ENCODE peak calls at places on chromosome 5, in nine cellular contexts. One of them, this sample, is unnamed. For H3K36me3 and H3K27me3, the result is how much of the 10 kb centered on the place peaks cover.

GRCh38 chr5:32138839-32139493 is 35.2 kb downstream of the GOLPH3 start:
- DNase-seq in transverse colon: no peak
- DNase-seq in DND-41: no peak
- DNase-seq in heart left ventricle: no peak
- DNase-seq in sigmoid colon: no peak
- DNase-seq in ovary: no peak
- DNase-seq in hepatocyte: no peak
- DNase-seq in stomach: no peak
- DNase-seq in neural progenitor cell: peak
- DNase-seq in this sample: no peak

GRCh38 chr5:58490397-58491072 is 700 bp upstream of the GAPT start:
- DNase-seq in transverse colon: no peak
- DNase-seq in DND-41: no peak
- DNase-seq in heart left ventricle: no peak
- DNase-seq in sigmoid colon: no peak
- DNase-seq in ovary: no peak
- DNase-seq in hepatocyte: no peak
- DNase-seq in stomach: no peak
- DNase-seq in neural progenitor cell: peak
- DNase-seq in this sample: no peak

GRCh38 chr5:171579162-171579561 is 159.7 kb downstream of the FGF18 start:
- DNase-seq in transverse colon: no peak
- DNase-seq in DND-41: no peak
- DNase-seq in heart left ventricle: peak
- DNase-seq in sigmoid colon: peak
- DNase-seq in ovary: peak
- DNase-seq in hepatocyte: no peak
- DNase-seq in stomach: no peak
- DNase-seq in neural progenitor cell: no peak
- DNase-seq in this sample: no peak

GRCh38 chr5:122170630-122171029 is 41.3 kb downstream of the ZNF474 start:
- DNase-seq in transverse colon: no peak
- DNase-seq in DND-41: no peak
- DNase-seq in heart left ventricle: no peak
- DNase-seq in sigmoid colon: no peak
- DNase-seq in ovary: no peak
- DNase-seq in hepatocyte: no peak
- DNase-seq in stomach: no peak
- DNase-seq in neural progenitor cell: peak
- DNase-seq in this sample: peak

GRCh38 chr5:36641416-36641815 is 35.0 kb downstream of the SLC1A3 start:
- DNase-seq in transverse colon: no peak
- DNase-seq in DND-41: no peak
- DNase-seq in heart left ventricle: no peak
- DNase-seq in sigmoid colon: no peak
- DNase-seq in ovary: no peak
- DNase-seq in hepatocyte: no peak
- DNase-seq in stomach: no peak
- DNase-seq in neural progenitor cell: no peak
- DNase-seq in this sample: no peak

GRCh38 chr5:127296321-127296720 is 5.7 kb downstream of the MEGF10 start:
- DNase-seq in transverse colon: no peak
- DNase-seq in DND-41: no peak
- DNase-seq in heart left ventricle: no peak
- DNase-seq in sigmoid colon: no peak
- DNase-seq in ovary: no peak
- DNase-seq in hepatocyte: no peak
- DNase-seq in stomach: no peak
- DNase-seq in neural progenitor cell: no peak
- DNase-seq in this sample: no peak

GRCh38 chr5:174386306-174386705 is 338.1 kb upstream of the MSX2 start:
- DNase-seq in transverse colon: no peak
- DNase-seq in DND-41: no peak
- DNase-seq in heart left ventricle: no peak
- DNase-seq in sigmoid colon: no peak
- DNase-seq in ovary: no peak
- DNase-seq in hepatocyte: no peak
- DNase-seq in stomach: no peak
- DNase-seq in neural progenitor cell: no peak
- DNase-seq in this sample: no peak

GRCh38 chr5:83099001-83099400 is 21.7 kb downstream of the XRCC4 start:
- DNase-seq in transverse colon: no peak
- DNase-seq in DND-41: no peak
- DNase-seq in heart left ventricle: no peak
- DNase-seq in sigmoid colon: no peak
- DNase-seq in ovary: no peak
- DNase-seq in hepatocyte: no peak
- DNase-seq in stomach: no peak
- DNase-seq in neural progenitor cell: no peak
- DNase-seq in this sample: no peak

GRCh38 chr5:31220968-31221367 is 27.5 kb downstream of the CDH6 start:
- DNase-seq in transverse colon: no peak
- DNase-seq in DND-41: no peak
- DNase-seq in heart left ventricle: no peak
- DNase-seq in sigmoid colon: no peak
- DNase-seq in ovary: no peak
- DNase-seq in hepatocyte: peak
- DNase-seq in stomach: peak
- DNase-seq in neural progenitor cell: no peak
- DNase-seq in this sample: no peak

GRCh38 chr5:66312291-66312690 is 168.2 kb downstream of the SREK1 start:
- DNase-seq in transverse colon: no peak
- DNase-seq in DND-41: no peak
- DNase-seq in heart left ventricle: no peak
- DNase-seq in sigmoid colon: no peak
- DNase-seq in ovary: no peak
- DNase-seq in hepatocyte: no peak
- DNase-seq in stomach: no peak
- DNase-seq in neural progenitor cell: no peak
- DNase-seq in this sample: no peak

DNA sequence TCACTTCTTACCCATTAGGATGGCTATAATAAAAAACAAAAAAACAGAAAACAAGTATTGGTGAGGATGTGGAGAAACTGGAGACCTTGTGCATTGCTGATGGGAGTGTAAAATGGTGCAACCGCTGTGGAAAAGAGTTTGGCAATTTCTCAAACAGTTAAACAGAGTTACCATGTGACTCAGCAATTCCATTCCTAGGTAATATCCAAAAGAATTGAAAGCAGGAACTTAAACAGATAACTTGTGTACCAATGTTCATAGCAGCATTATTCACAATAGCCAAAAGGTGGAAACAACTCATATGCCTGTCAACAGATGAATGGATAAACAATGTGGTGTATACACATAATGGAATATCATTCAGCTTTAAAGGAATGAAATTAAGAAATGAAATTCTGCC is 28.9 kb downstream of the DCP2 start:
- DNase-seq in transverse colon: no peak
- DNase-seq in DND-41: no peak
- DNase-seq in heart left ventricle: no peak
- DNase-seq in sigmoid colon: no peak
- DNase-seq in ovary: no peak
- DNase-seq in hepatocyte: no peak
- DNase-seq in stomach: no peak
- DNase-seq in neural progenitor cell: no peak
- DNase-seq in this sample: no peak
- H3K36me3 ChIP-seq in transverse colon: under half
- H3K36me3 ChIP-seq in DND-41: half or more
- H3K36me3 ChIP-seq in heart left ventricle: half or more
- H3K36me3 ChIP-seq in sigmoid colon: half or more
- H3K36me3 ChIP-seq in ovary: under half
- H3K36me3 ChIP-seq in hepatocyte: under half
- H3K36me3 ChIP-seq in stomach: half or more
- H3K36me3 ChIP-seq in neural progenitor cell: under half
- H3K36me3 ChIP-seq in this sample: under half

DNA sequence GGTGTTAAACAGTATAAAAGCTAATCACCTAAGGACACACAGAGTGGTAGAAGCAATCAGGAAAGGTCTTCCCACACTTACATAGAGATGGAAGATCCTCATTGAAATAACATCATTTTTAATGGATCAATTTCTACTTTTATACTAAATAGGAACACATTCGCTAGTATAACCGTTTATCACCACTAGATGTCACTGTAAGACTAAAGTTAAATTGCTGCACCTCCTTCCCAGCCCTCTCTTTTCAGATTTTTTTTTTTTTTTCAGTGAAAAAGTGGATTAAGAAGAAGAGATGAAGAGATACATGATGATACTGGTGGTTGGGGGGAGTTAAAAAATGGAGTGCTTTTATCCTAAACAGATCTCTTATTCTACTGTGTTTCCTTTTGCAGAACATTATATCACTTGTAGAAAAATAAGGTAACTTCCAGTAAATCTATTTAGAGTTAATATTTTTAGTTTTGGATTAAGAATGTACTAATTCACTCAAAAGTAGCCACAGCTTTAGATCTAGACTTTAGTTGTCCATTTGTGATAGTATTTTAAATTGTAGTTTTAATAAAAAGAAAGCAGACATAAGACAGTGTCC is 116.9 kb upstream of the ARRDC3 start:
- DNase-seq in transverse colon: no peak
- DNase-seq in DND-41: no peak
- DNase-seq in heart left ventricle: no peak
- DNase-seq in sigmoid colon: no peak
- DNase-seq in ovary: no peak
- DNase-seq in hepatocyte: peak
- DNase-seq in stomach: no peak
- DNase-seq in neural progenitor cell: peak
- DNase-seq in this sample: peak
- H3K4me3 ChIP-seq in transverse colon: no peak
- H3K4me3 ChIP-seq in DND-41: no peak
- H3K4me3 ChIP-seq in heart left ventricle: no peak
- H3K4me3 ChIP-seq in sigmoid colon: no peak
- H3K4me3 ChIP-seq in ovary: no peak
- H3K4me3 ChIP-seq in hepatocyte: no peak
- H3K4me3 ChIP-seq in stomach: no peak
- H3K4me3 ChIP-seq in neural progenitor cell: no peak
- H3K4me3 ChIP-seq in this sample: no peak

DNA sequence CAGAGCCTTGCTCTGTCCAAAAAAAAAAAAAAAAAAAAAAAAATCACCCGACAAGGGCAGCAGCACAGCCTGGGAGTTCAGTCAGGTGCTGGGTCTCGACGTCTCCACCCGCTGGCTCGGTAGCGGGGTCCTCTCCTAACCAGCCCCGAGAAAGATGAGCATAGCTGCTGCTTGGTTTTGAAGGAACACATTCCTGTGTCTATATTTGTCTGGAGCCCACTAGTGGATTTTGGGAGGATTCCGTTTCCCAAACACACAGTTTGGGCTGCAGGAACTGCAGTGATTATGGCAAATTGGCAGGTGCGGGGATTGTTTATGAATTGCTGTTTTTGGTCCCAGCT is 1.2 kb downstream of the OTULINL start:
- DNase-seq in transverse colon: no peak
- DNase-seq in DND-41: no peak
- DNase-seq in heart left ventricle: no peak
- DNase-seq in sigmoid colon: no peak
- DNase-seq in ovary: peak
- DNase-seq in hepatocyte: peak
- DNase-seq in stomach: no peak
- DNase-seq in neural progenitor cell: no peak
- DNase-seq in this sample: no peak
- H3K27me3 ChIP-seq in transverse colon: under half
- H3K27me3 ChIP-seq in DND-41: half or more
- H3K27me3 ChIP-seq in heart left ventricle: under half
- H3K27me3 ChIP-seq in sigmoid colon: under half
- H3K27me3 ChIP-seq in ovary: under half
- H3K27me3 ChIP-seq in hepatocyte: under half
- H3K27me3 ChIP-seq in stomach: under half
- H3K27me3 ChIP-seq in neural progenitor cell: half or more
- H3K27me3 ChIP-seq in this sample: under half

DNA sequence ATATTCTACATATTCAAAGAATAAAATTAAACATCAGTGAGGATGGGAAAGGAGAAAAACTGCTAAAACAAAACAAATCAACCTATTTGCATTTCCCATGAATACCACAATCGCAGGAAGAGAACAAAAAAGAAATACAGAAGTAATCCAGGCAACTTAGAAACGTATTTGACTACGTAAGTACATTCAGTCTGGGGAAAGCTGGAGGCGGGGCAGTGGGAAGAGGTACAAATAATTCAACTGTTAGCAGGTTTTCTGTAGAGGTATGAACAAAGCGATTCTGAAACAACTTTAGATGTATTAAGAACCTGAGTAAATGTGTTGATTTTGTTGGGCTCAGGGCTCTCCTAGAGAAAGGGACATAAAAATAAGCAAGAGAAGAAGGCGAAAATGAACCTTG is 7.6 kb downstream of the ZFP62 start:
- DNase-seq in transverse colon: no peak
- DNase-seq in DND-41: no peak
- DNase-seq in heart left ventricle: no peak
- DNase-seq in sigmoid colon: no peak
- DNase-seq in ovary: no peak
- DNase-seq in hepatocyte: no peak
- DNase-seq in stomach: no peak
- DNase-seq in neural progenitor cell: no peak
- DNase-seq in this sample: no peak
- H3K36me3 ChIP-seq in transverse colon: under half
- H3K36me3 ChIP-seq in DND-41: half or more
- H3K36me3 ChIP-seq in heart left ventricle: half or more
- H3K36me3 ChIP-seq in sigmoid colon: half or more
- H3K36me3 ChIP-seq in ovary: under half
- H3K36me3 ChIP-seq in hepatocyte: under half
- H3K36me3 ChIP-seq in stomach: half or more
- H3K36me3 ChIP-seq in neural progenitor cell: half or more
- H3K36me3 ChIP-seq in this sample: under half

GRCh38 chr5:154940375-154940771 is 500 bp upstream of the MRPL22 start:
- DNase-seq in transverse colon: no peak
- DNase-seq in DND-41: no peak
- DNase-seq in heart left ventricle: no peak
- DNase-seq in sigmoid colon: no peak
- DNase-seq in ovary: no peak
- DNase-seq in hepatocyte: no peak
- DNase-seq in stomach: no peak
- DNase-seq in neural progenitor cell: no peak
- DNase-seq in this sample: no peak
- H3K4me3 ChIP-seq in transverse colon: peak
- H3K4me3 ChIP-seq in DND-41: peak
- H3K4me3 ChIP-seq in heart left ventricle: peak
- H3K4me3 ChIP-seq in sigmoid colon: peak
- H3K4me3 ChIP-seq in ovary: peak
- H3K4me3 ChIP-seq in hepatocyte: peak
- H3K4me3 ChIP-seq in stomach: peak
- H3K4me3 ChIP-seq in neural progenitor cell: peak
- H3K4me3 ChIP-seq in this sample: no peak

DNA sequence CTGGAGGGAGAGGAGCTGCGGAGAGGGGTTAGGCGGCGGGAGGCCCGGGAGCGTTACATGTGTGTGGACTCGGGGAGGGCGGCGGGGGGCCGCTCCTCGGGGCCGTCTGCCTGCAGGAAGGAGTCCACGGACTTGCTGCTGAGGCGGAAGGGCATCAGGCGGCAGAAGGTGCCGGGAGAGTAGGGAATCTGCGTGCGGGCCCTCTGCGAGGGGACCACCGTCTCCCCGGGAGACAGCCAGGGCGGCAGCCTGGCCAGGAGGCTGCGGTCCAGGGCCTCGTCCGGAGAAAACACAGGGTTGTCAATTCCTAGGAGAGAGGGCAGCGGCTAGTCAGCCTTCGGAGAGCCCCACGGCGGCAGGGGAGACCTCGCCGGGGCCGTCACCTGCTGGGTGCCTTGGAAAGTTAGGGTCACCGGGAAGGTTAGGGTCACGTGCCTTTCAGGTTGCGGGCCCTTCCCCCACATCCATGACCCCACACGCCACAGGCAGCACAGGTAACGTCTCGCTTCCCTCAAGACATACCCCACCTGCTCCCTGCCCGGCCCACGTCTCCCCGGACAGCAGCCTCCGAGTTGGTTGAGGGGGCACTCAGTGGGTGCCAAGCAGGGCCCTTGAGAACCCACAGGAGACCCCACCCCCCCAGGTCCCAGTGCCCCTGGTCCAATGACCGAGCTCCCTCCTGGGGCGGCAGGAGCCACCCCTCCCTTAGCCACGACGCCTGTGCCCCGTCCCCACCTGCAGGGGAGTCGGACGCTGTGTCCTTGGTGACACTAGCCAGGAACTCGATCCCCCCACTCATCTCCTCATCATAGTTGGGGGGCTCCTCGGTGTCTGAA is 32.1 kb downstream of the EXOC3 start:
- DNase-seq in transverse colon: no peak
- DNase-seq in DND-41: no peak
- DNase-seq in heart left ventricle: no peak
- DNase-seq in sigmoid colon: peak
- DNase-seq in ovary: peak
- DNase-seq in hepatocyte: no peak
- DNase-seq in stomach: no peak
- DNase-seq in neural progenitor cell: no peak
- DNase-seq in this sample: peak
- H3K27me3 ChIP-seq in transverse colon: half or more
- H3K27me3 ChIP-seq in DND-41: under half
- H3K27me3 ChIP-seq in heart left ventricle: under half
- H3K27me3 ChIP-seq in sigmoid colon: under half
- H3K27me3 ChIP-seq in ovary: under half
- H3K27me3 ChIP-seq in hepatocyte: under half
- H3K27me3 ChIP-seq in stomach: under half
- H3K27me3 ChIP-seq in neural progenitor cell: half or more
- H3K27me3 ChIP-seq in this sample: under half